ENCODE peak calls at places on chromosomes 5 and 9, in nine cellular contexts. F is right atrium auricular region, N is pancreas, R is tibial artery, B is adrenal gland, M is upper lobe of right lung, E is GM23338, V is ascending aorta, J is neuronal stem cell. Y is an unnamed sample. For H3K4me1, the result is how much of the 10 kb centered on the place peaks cover.

GRCh38 chr5:83720805-83721431 is at the start of gene HAPLN1:
- DNase-seq in V (no peak), F (no peak), E (peak), J (peak), M (no peak), B (no peak), N (no peak), R (no peak), Y (no peak)

GRCh38 chr5:61625682-61626620 is 293.9 kb downstream of the ZSWIM6 start:
- DNase-seq in E (peak), M (peak), R (peak), N (peak), B (peak), J (peak), V (peak), F (peak), Y (peak)

GRCh38 chr5:18314192-18314778 is 680.0 kb downstream of the TAF11L14 start:
- DNase-seq in F (no peak), R (no peak), E (peak), M (no peak), J (no peak), N (no peak), B (peak), V (no peak), Y (no peak)

GRCh38 chr5:172453206-172453985 is 929 bp downstream of the SH3PXD2B start:
- DNase-seq in F (no peak), B (peak), V (no peak), R (peak), E (peak), J (peak), N (peak), M (peak), Y (no peak)

GRCh38 chr9:132742821-132743311 is 72.6 kb downstream of the GTF3C4 start:
- DNase-seq in N (no peak), B (no peak), E (peak), F (no peak), M (peak), V (no peak), J (no peak), R (peak), Y (no peak)

GRCh38 chr9:94150279-94150828 is 66.1 kb downstream of the PTPDC1 start:
- DNase-seq in J (no peak), R (no peak), M (no peak), F (no peak), B (no peak), E (no peak), V (no peak), N (no peak), Y (no peak)

GRCh38 chr5:76270214-76270613 is 132.9 kb upstream of the IQGAP2 start:
- DNase-seq in R (no peak), F (no peak), B (no peak), E (no peak), N (no peak), M (no peak), J (no peak), V (no peak), Y (no peak)

GRCh38 chr9:8857330-8858249 is 1058.0 kb upstream of the DMAC1 start:
- DNase-seq in M (peak), N (peak), B (peak), E (peak), F (no peak), V (no peak), R (peak), J (peak), Y (peak)

GRCh38 chr9:16866542-16866941 is 3.9 kb downstream of the BNC2 start:
- DNase-seq in E (no peak), J (no peak), B (no peak), M (no peak), F (no peak), R (no peak), V (no peak), N (no peak), Y (no peak)

GRCh38 chr9:34252016-34252415 is 73.2 kb downstream of the UBAP1 start:
- DNase-seq in B (no peak), N (no peak), V (no peak), M (no peak), J (no peak), F (no peak), E (no peak), R (no peak), Y (no peak)

GRCh38 chr5:72920690-72921089 is 35.2 kb upstream of the FCHO2 start:
- DNase-seq in E (peak), B (no peak), V (no peak), J (no peak), R (no peak), F (no peak), M (no peak), N (no peak), Y (no peak)

GRCh38 chr5:24183941-24184340 is 460.8 kb downstream of the CDH10 start:
- DNase-seq in E (no peak), B (no peak), F (no peak), V (no peak), J (no peak), M (no peak), N (no peak), R (no peak), Y (no peak)

GRCh38 chr9:109993250-109993978 is 213.4 kb downstream of the PALM2AKAP2 start:
- DNase-seq in V (no peak), F (no peak), M (no peak), N (no peak), B (no peak), J (no peak), R (no peak), E (no peak), Y (no peak)

GRCh38 chr9:104633976-104634520 is 16.0 kb upstream of the OR13C9 start:
- DNase-seq in M (no peak), E (peak), F (no peak), V (no peak), R (no peak), J (no peak), N (no peak), B (no peak), Y (no peak)

GRCh38 chr5:173035904-173036707 is 20.0 kb upstream of the CREBRF start:
- DNase-seq in V (no peak), M (peak), J (no peak), N (no peak), R (no peak), F (no peak), E (no peak), B (no peak), Y (no peak)

GRCh38 chr5:41009228-41009627 is 61.9 kb downstream of the MROH2B start:
- DNase-seq in N (no peak), V (no peak), B (peak), M (no peak), F (peak), R (no peak), J (no peak), E (no peak), Y (no peak)

GRCh38 chr5:19777363-19777762 is 210.6 kb downstream of the CDH18 start:
- DNase-seq in E (peak), V (no peak), B (no peak), F (no peak), R (no peak), J (no peak), N (no peak), M (no peak), Y (no peak)

GRCh38 chr9:121637441-121638222 is 13.8 kb upstream of the DAB2IP start:
- DNase-seq in E (no peak), F (no peak), V (no peak), N (no peak), B (peak), M (no peak), R (no peak), J (no peak), Y (no peak)

GRCh38 chr5:104345513-104345823 is 782.9 kb upstream of the NUDT12 start:
- DNase-seq in J (no peak), N (no peak), F (no peak), E (no peak), M (no peak), R (no peak), B (no peak), V (no peak), Y (no peak)

GRCh38 chr9:110016340-110016739 is 191.6 kb downstream of the C9orf152 start:
- DNase-seq in M (no peak), F (no peak), B (peak), N (no peak), J (no peak), R (no peak), E (no peak), V (no peak), Y (no peak)

GRCh38 chr5:155103164-155103563 is 89.6 kb downstream of the KIF4B start:
- DNase-seq in E (no peak), B (no peak), M (no peak), V (no peak), F (no peak), R (no peak), N (no peak), J (no peak), Y (no peak)

GRCh38 chr5:169561883-169562282 is 21.7 kb upstream of the SPDL1 start:
- DNase-seq in M (no peak), J (no peak), R (no peak), V (no peak), F (no peak), N (no peak), E (no peak), B (no peak), Y (no peak)

GRCh38 chr9:134359493-134360179 is 33.4 kb downstream of the RXRA start:
- DNase-seq in N (no peak), E (no peak), J (no peak), M (no peak), F (no peak), V (no peak), R (no peak), B (no peak), Y (no peak)

GRCh38 chr9:72721086-72721485 is 199.7 kb downstream of the TMC1 start:
- DNase-seq in F (no peak), N (no peak), R (no peak), B (no peak), J (peak), E (peak), V (no peak), M (no peak), Y (no peak)

GRCh38 chr9:36276840-36277239 is 18.6 kb upstream of the GNE start:
- DNase-seq in V (no peak), E (peak), M (no peak), N (no peak), B (no peak), R (no peak), J (no peak), F (no peak), Y (no peak)

GRCh38 chr9:17993009-17993408 is 414.1 kb downstream of the SH3GL2 start:
- DNase-seq in R (no peak), J (no peak), B (no peak), M (no peak), V (no peak), F (no peak), E (no peak), N (no peak), Y (no peak)

GRCh38 chr9:93027750-93028149 is 30.8 kb upstream of the SUSD3 start:
- DNase-seq in N (no peak), V (no peak), R (no peak), B (no peak), E (no peak), M (no peak), F (no peak), J (no peak), Y (no peak)

GRCh38 chr5:58455066-58455465 is 4.8 kb downstream of the PLK2 start:
- DNase-seq in B (no peak), E (no peak), F (no peak), R (no peak), V (no peak), N (no peak), J (no peak), M (no peak), Y (no peak)
- H3K27ac ChIP-seq in B (no peak), E (no peak), F (peak), R (no peak), V (peak), N (no peak), J (no peak), M (no peak), Y (peak)

DNA sequence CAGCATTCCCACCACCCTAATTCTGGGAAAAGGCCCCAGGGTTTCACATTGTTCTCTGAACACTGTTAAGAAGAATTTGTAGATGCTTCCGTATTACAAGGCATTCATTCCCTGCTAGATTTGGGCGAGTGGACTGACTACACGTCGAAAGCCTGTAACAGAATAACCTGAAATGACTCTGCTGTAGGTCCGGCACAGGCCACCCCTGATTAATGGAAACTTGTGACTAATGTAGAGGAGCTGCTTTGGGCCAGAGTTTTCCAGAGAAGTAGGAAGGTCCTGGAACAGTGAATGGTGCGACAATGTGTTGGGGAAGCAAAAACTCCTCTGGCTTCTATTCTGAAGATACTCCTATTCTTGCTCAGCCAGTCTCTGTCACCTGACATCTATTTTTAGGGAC is 87.6 kb downstream of the NR3C1 start:
- DNase-seq in V (no peak), J (no peak), E (peak), M (no peak), B (no peak), F (no peak), N (no peak), R (no peak), Y (no peak)
- H3K4me1 ChIP-seq in V (under half), J (under half), E (under half), M (half or more), B (under half), F (under half), N (under half), R (under half), Y (half or more)

GRCh38 chr9:108002296-108003056 is 512.9 kb upstream of the KLF4 start:
- DNase-seq in V (no peak), J (no peak), R (no peak), N (no peak), E (no peak), B (peak), M (no peak), F (no peak), Y (no peak)
- H3K27ac ChIP-seq in V (no peak), J (no peak), R (no peak), N (no peak), E (no peak), B (no peak), M (no peak), F (peak), Y (peak)

GRCh38 chr9:131500377-131500776 is 2.3 kb upstream of the POMT1 start:
- DNase-seq in N (no peak), E (no peak), B (no peak), V (no peak), J (no peak), M (no peak), R (no peak), F (no peak), Y (no peak)

GRCh38 chr9:131499254-131499653 is 3.5 kb upstream of the POMT1 start:
- DNase-seq in B (no peak), F (no peak), V (no peak), R (no peak), M (no peak), N (no peak), J (no peak), E (no peak), Y (no peak)

GRCh38 chr9:131503626-131504465 is 1.1 kb downstream of the POMT1 start:
- DNase-seq in N (no peak), E (peak), F (no peak), V (no peak), M (no peak), R (no peak), J (no peak), B (no peak), Y (no peak)

GRCh38 chr9:131502781-131503625 is at the start of gene POMT1:
- DNase-seq in R (peak), M (peak), B (peak), E (peak), J (peak), V (peak), N (peak), F (peak), Y (peak)

GRCh38 chr9:131500939-131501541 is 1.7 kb upstream of the POMT1 start:
- DNase-seq in R (no peak), J (no peak), N (no peak), E (no peak), F (no peak), B (no peak), M (no peak), V (no peak), Y (no peak)
- H3K4me1 ChIP-seq in R (under half), J (under half), N (under half), E (under half), F (under half), B (under half), M (under half), V (under half), Y (under half)

GRCh38 chr5:100854594-100854993 is 48.5 kb downstream of the ST8SIA4 start:
- DNase-seq in R (no peak), B (no peak), V (no peak), J (no peak), N (no peak), M (no peak), E (no peak), F (no peak), Y (no peak)

GRCh38 chr5:100855295-100855694 is 47.8 kb downstream of the ST8SIA4 start:
- DNase-seq in B (no peak), E (no peak), N (no peak), F (no peak), R (no peak), V (no peak), M (no peak), J (no peak), Y (no peak)

GRCh38 chr5:100852988-100853449 is 50.1 kb downstream of the ST8SIA4 start:
- DNase-seq in B (no peak), V (no peak), M (no peak), N (no peak), F (no peak), J (no peak), E (no peak), R (no peak), Y (no peak)

GRCh38 chr5:100853582-100853981 is 49.5 kb downstream of the ST8SIA4 start:
- DNase-seq in E (no peak), F (no peak), J (no peak), B (no peak), R (no peak), N (no peak), V (no peak), M (no peak), Y (no peak)

DNA sequence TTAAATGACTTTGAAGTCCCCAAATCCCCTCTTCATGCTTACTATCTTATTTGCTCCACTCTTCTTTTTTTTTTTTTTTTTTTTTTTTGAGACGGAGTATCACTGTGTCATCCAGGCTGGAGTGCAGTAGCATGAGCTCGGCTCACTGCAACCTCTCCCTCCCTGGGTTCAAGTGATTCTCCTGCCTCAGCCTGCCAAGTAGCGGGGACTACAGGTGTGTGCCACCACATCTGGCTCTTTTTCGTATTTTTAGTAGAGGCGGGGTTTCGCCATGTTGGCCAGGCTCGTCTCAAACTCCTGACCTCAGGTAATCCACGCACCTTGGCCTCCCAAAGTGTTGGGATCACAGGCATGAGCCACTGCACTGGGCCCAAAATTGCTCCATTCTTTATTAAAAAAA is 51.0 kb downstream of the ST8SIA4 start:
- DNase-seq in R (no peak), E (no peak), N (no peak), J (no peak), B (no peak), V (no peak), M (no peak), F (no peak), Y (no peak)
- H3K27ac ChIP-seq in R (no peak), E (no peak), N (no peak), J (no peak), B (no peak), V (no peak), M (no peak), F (no peak), Y (peak)

GRCh38 chr5:16504571-16504970 is 39.0 kb upstream of the ZNF622 start:
- DNase-seq in B (no peak), F (no peak), J (no peak), R (no peak), V (no peak), N (no peak), M (no peak), E (no peak), Y (no peak)
- H3K4me1 ChIP-seq in B (under half), F (under half), J (under half), R (under half), V (under half), N (under half), M (under half), E (under half), Y (half or more)

GRCh38 chr5:134566741-134567221 is 41.3 kb downstream of the JADE2 start:
- DNase-seq in B (no peak), M (no peak), V (no peak), J (no peak), N (no peak), E (no peak), R (no peak), F (no peak), Y (no peak)

GRCh38 chr5:134569758-134570364 is 44.4 kb downstream of the JADE2 start:
- DNase-seq in R (no peak), V (no peak), M (no peak), J (no peak), F (no peak), E (no peak), B (peak), N (no peak), Y (no peak)

GRCh38 chr5:134568761-134569725 is 43.6 kb downstream of the JADE2 start:
- DNase-seq in B (peak), J (no peak), M (peak), V (no peak), E (no peak), F (peak), R (peak), N (peak), Y (peak)

GRCh38 chr5:134567651-134568338 is 42.3 kb downstream of the JADE2 start:
- DNase-seq in F (peak), B (peak), V (no peak), R (peak), N (no peak), J (no peak), M (no peak), E (no peak), Y (no peak)

GRCh38 chr5:134568339-134568700 is 42.9 kb downstream of the JADE2 start:
- DNase-seq in M (no peak), N (no peak), R (no peak), V (no peak), F (no peak), J (no peak), B (no peak), E (no peak), Y (no peak)
- H3K27ac ChIP-seq in M (peak), N (peak), R (peak), V (peak), F (peak), J (no peak), B (peak), E (no peak), Y (peak)

DNA sequence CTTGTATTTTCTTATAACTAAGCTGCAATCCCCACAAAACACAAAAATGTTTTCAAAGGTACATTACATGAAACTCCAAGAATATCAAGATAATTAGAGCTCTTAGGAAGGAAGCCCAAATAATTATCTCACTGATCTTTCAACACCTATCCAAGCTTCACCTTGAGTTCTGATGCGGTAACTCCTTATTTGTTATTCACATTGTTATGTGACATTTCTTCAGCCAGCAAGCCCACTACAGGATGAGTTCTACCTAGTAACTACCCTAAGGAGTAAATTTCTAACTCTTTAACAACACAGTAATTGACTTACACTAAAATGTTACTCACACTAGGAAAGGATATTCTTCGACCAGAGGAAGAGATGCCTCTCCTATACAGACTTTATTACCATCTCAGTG is 9.9 kb downstream of the NR6A1 start:
- DNase-seq in R (no peak), B (no peak), N (no peak), V (no peak), E (peak), M (no peak), F (no peak), J (no peak), Y (no peak)
- H3K4me1 ChIP-seq in R (under half), B (under half), N (under half), V (under half), E (half or more), M (under half), F (under half), J (under half), Y (under half)

GRCh38 chr9:111400564-111400898 is 70.5 kb upstream of the OR2K2 start:
- DNase-seq in F (no peak), E (no peak), B (no peak), V (no peak), M (no peak), N (no peak), J (no peak), R (no peak), Y (no peak)
- H3K27ac ChIP-seq in F (no peak), E (peak), B (no peak), V (no peak), M (no peak), N (no peak), J (no peak), R (no peak), Y (no peak)

DNA sequence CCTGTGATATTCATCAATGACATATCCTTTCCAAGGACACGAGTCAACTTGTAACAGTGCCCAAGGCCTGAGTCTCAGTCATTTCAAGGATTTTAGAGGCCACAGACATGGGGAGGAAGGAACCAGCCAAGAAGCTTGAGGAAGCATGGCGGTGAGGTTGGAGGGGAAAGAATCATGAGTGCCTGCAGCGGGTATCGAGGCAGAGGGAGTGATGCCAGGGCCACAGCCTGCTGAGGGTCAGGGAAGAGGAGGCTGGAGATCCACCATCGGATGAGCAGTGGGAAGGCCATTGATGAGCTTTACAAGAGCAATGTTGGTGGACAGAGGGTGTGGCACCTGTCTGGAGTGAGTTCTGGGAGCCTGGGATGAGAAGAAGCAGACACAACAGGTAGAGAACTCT is 88.5 kb upstream of the IER5L start:
- DNase-seq in M (no peak), B (peak), N (no peak), E (no peak), V (no peak), F (no peak), R (no peak), J (no peak), Y (no peak)
- H3K4me1 ChIP-seq in M (under half), B (under half), N (under half), E (under half), V (under half), F (under half), R (under half), J (under half), Y (under half)